ENCODE peak calls at places on chromosomes 4 and X, in five cellular contexts. K is HL-60, X is K562, M is HCT116, Y is SK-N-SH. H is an unnamed sample. For H3K27me3, the result is how much of the 10 kb centered on the place peaks cover.

GRCh38 chr4:153205757-153206156 is 1.5 kb downstream of the TRIM2 start:
- DNase-seq in Y (no peak), K (no peak), M (peak), X (peak), H (peak)

GRCh38 chr4:76781698-76782595 is 116.0 kb downstream of the SOWAHB start:
- DNase-seq in K (no peak), X (peak), M (peak), Y (no peak), H (no peak)

GRCh38 chr4:137664416-137664815 is 132.1 kb upstream of the PCDH18 start:
- DNase-seq in M (no peak), K (no peak), X (no peak), Y (no peak), H (no peak)

GRCh38 chr4:53545942-53546581 is 45.2 kb downstream of the LNX1 start:
- DNase-seq in K (no peak), M (no peak), Y (no peak), X (no peak), H (no peak)

GRCh38 chrX:1178580-1179057 is 33.8 kb downstream of the CRLF2 start:
- DNase-seq in K (no peak), Y (no peak), X (no peak), M (no peak), H (peak)

GRCh38 chr4:110184124-110184790 is 14.2 kb downstream of the ELOVL6 start:
- DNase-seq in Y (no peak), M (no peak), K (no peak), X (no peak), H (peak)

GRCh38 chr4:8940792-8941491 is 69.3 kb upstream of the HMX1 start:
- DNase-seq in X (peak), K (no peak), Y (no peak), M (no peak), H (peak)

GRCh38 chrX:115625577-115626301 is 64.8 kb downstream of the PLS3 start:
- DNase-seq in K (no peak), Y (no peak), X (no peak), M (no peak), H (no peak)

GRCh38 chr4:68864438-68865177 is 48.8 kb downstream of the UGT2B10 start:
- DNase-seq in M (no peak), K (peak), X (peak), Y (no peak), H (no peak)

GRCh38 chrX:110284159-110284558 is 33.7 kb downstream of the AMMECR1 start:
- DNase-seq in Y (no peak), X (no peak), M (no peak), K (no peak), H (no peak)

GRCh38 chr4:163090997-163091684 is 75.5 kb downstream of the NAF1 start:
- DNase-seq in M (no peak), Y (no peak), X (no peak), K (no peak), H (no peak)

GRCh38 chr4:102678107-102678506 is 82.7 kb downstream of the MANBA start:
- DNase-seq in X (no peak), Y (no peak), K (no peak), M (no peak), H (no peak)

GRCh38 chr4:71300964-71301363 is 37.9 kb upstream of the SLC4A4 start:
- DNase-seq in Y (no peak), M (no peak), K (no peak), X (no peak), H (no peak)

GRCh38 chr4:39750216-39750615 is 52.3 kb downstream of the UBE2K start:
- DNase-seq in Y (no peak), M (no peak), X (no peak), K (no peak), H (no peak)

GRCh38 chrX:30910124-30910860 is 21.2 kb upstream of the TAB3 start:
- DNase-seq in K (peak), M (no peak), X (peak), Y (no peak), H (no peak)

GRCh38 chr4:21888195-21888976 is 60.2 kb downstream of the KCNIP4 start:
- DNase-seq in X (no peak), M (no peak), Y (no peak), K (no peak), H (no peak)

GRCh38 chr4:39446483-39446841 is 12.3 kb downstream of the RPL9 start:
- DNase-seq in K (no peak), X (no peak), Y (no peak), M (no peak), H (no peak)

GRCh38 chr4:177124436-177124835 is 185.2 kb upstream of the NEIL3 start:
- DNase-seq in M (no peak), K (no peak), Y (no peak), X (no peak), H (no peak)

GRCh38 chr4:5747746-5748365 is 36.9 kb downstream of the EVC start:
- DNase-seq in X (no peak), Y (no peak), M (no peak), K (no peak), H (no peak)

GRCh38 chrX:54076903-54077302 is 32.6 kb upstream of the PHF8 start:
- DNase-seq in K (no peak), X (no peak), M (no peak), Y (no peak), H (no peak)

GRCh38 chr4:154119317-154119716 is 330.4 kb upstream of the SFRP2 start:
- DNase-seq in M (no peak), Y (no peak), X (no peak), K (no peak), H (peak)

DNA sequence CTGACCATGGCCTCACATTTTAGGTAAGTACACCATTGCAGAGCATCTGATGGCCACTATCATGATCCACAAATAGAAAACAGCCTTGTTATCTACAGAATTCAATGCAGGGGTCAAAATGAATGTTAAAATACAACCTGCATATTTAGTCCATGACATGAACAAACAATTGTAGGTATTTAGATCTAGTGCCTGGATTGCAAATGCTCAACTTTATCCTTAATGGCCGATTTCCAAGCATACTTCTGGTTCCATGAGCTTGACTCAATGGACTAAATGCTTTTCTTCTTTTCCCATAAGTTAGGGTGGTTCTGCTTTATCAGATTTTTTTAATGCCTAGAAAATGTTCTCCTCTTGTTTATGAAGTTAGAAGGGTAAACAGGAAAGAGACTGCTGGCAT is 139.2 kb upstream of the TTC29 start:
- DNase-seq in K (no peak), M (no peak), X (no peak), Y (no peak), H (no peak)
- TF ChIP-seq REST in K (no peak), M (no peak), X (no peak), Y (no peak), H (no peak)

GRCh38 chrX:42515939-42516338 is 262.0 kb downstream of the PPP1R2C start:
- DNase-seq in M (no peak), Y (no peak), K (no peak), X (no peak), H (no peak)
- H3K27me3 ChIP-seq in M (under half), Y (under half), K (under half), X (under half), H (under half)

GRCh38 chrX:15334561-15334960 is 762 bp downstream of the PIGA start:
- DNase-seq in Y (no peak), X (peak), M (no peak), K (no peak), H (no peak)
- TF ChIP-seq REST in Y (no peak), X (no peak), M (no peak), K (no peak), H (no peak)

GRCh38 chr4:187004628-187005027 is 281.0 kb upstream of the FAT1 start:
- DNase-seq in M (no peak), K (no peak), X (no peak), Y (no peak), H (no peak)

GRCh38 chr4:187000281-187000680 is 276.6 kb upstream of the FAT1 start:
- DNase-seq in X (no peak), Y (no peak), K (no peak), M (no peak), H (no peak)

GRCh38 chr4:186999676-187000075 is 276.0 kb upstream of the FAT1 start:
- DNase-seq in Y (no peak), K (no peak), X (no peak), M (no peak), H (no peak)
- H3K27me3 ChIP-seq in Y (under half), K (under half), X (under half), M (under half), H (under half)

GRCh38 chr4:183659919-183660318 is 826 bp downstream of the TRAPPC11 start:
- DNase-seq in K (no peak), Y (peak), X (peak), M (no peak), H (no peak)
- TF ChIP-seq REST in K (no peak), Y (no peak), X (no peak), M (no peak), H (no peak)